ENCODE peak calls at places on chromosomes 2 and 18, in seven cellular contexts. S is stomach, Y is fibroblast of lung, B is thoracic aorta, E is uterus, P is HepG2, H is ascending aorta. T is an unnamed sample.

GRCh38 chr18:61322265-61322873 is 10.9 kb upstream of the CDH20 start:
- DNase-seq in S (peak; percentile 44), Y (peak; percentile 38), B (no peak), E (peak; percentile 43), P (peak; percentile 42), H (no peak), T (no peak)

GRCh38 chr18:73007935-73008308 is 140.1 kb upstream of the NETO1 start:
- DNase-seq in S (no peak), Y (no peak), B (no peak), E (no peak), P (no peak), H (no peak), T (no peak)

GRCh38 chr18:77110936-77111335 is 21.6 kb downstream of the MBP start:
- DNase-seq in S (no peak), Y (no peak), B (no peak), E (peak; percentile 4), P (no peak), H (no peak), T (no peak)

GRCh38 chr2:74577448-74577847 is 22.9 kb downstream of the DOK1 start:
- DNase-seq in S (no peak), Y (no peak), B (no peak), E (no peak), P (no peak), H (no peak), T (no peak)

GRCh38 chr18:58262581-58262980 is 218.6 kb downstream of the NEDD4L start:
- DNase-seq in S (no peak), Y (no peak), B (no peak), E (no peak), P (no peak), H (no peak), T (no peak)

GRCh38 chr2:75602724-75603342 is 42.1 kb upstream of the EVA1A start:
- DNase-seq in S (no peak), Y (peak; percentile 92), B (no peak), E (no peak), P (no peak), H (no peak), T (no peak)

GRCh38 chr2:20781656-20782265 is 41.1 kb downstream of the LDAH start:
- DNase-seq in S (no peak), Y (peak; percentile 3), B (no peak), E (no peak), P (peak; percentile 51), H (no peak), T (no peak)

GRCh38 chr2:127498386-127498785 is 27.9 kb downstream of the IWS1 start:
- DNase-seq in S (no peak), Y (no peak), B (no peak), E (no peak), P (peak; percentile 35), H (no peak), T (no peak)

GRCh38 chr2:200467806-200468686 is 41.8 kb downstream of the KCTD18 start:
- DNase-seq in S (no peak), Y (no peak), B (no peak), E (no peak), P (no peak), H (no peak), T (no peak)

GRCh38 chr18:72325307-72325706 is 218.8 kb downstream of the CBLN2 start:
- DNase-seq in S (no peak), Y (no peak), B (no peak), E (no peak), P (no peak), H (no peak), T (no peak)

GRCh38 chr2:48412409-48413259 is 117.3 kb upstream of the STON1 start:
- DNase-seq in S (no peak), Y (no peak), B (no peak), E (no peak), P (no peak), H (no peak), T (no peak)

GRCh38 chr2:73176205-73176880 is 26.0 kb upstream of the NOTO start:
- DNase-seq in S (peak; percentile 36), Y (no peak), B (no peak), E (peak; percentile 16), P (peak; percentile 47), H (no peak), T (no peak)

GRCh38 chr2:207787800-207788199 is 18.1 kb upstream of the FZD5 start:
- DNase-seq in S (no peak), Y (no peak), B (no peak), E (no peak), P (no peak), H (no peak), T (no peak)

GRCh38 chr18:35026407-35027061 is 14.7 kb upstream of the MAPRE2 start:
- DNase-seq in S (no peak), Y (no peak), B (no peak), E (no peak), P (no peak), H (no peak), T (no peak)

GRCh38 chr2:151379191-151379590 is 21.8 kb downstream of the TNFAIP6 start:
- DNase-seq in S (no peak), Y (peak; percentile 12), B (no peak), E (no peak), P (no peak), H (no peak), T (no peak)

GRCh38 chr2:187586091-187586632 is 31.9 kb upstream of the TFPI start:
- DNase-seq in S (no peak), Y (peak; percentile 50), B (no peak), E (no peak), P (peak; percentile 35), H (no peak), T (no peak)

GRCh38 chr18:58080516-58080915 is 36.5 kb downstream of the NEDD4L start:
- DNase-seq in S (no peak), Y (no peak), B (no peak), E (no peak), P (no peak), H (no peak), T (no peak)

GRCh38 chr18:69469444-69469919 is 68.8 kb downstream of the DOK6 start:
- DNase-seq in S (no peak), Y (no peak), B (no peak), E (no peak), P (no peak), H (no peak), T (no peak)

GRCh38 chr18:41396861-41397260 is 558.2 kb upstream of the PIK3C3 start:
- DNase-seq in S (no peak), Y (no peak), B (no peak), E (no peak), P (no peak), H (no peak), T (no peak)

GRCh38 chr2:16321256-16321655 is 344.4 kb downstream of the CYRIA start:
- DNase-seq in S (no peak), Y (no peak), B (no peak), E (no peak), P (no peak), H (no peak), T (no peak)

GRCh38 chr2:142188562-142188961 is 57.7 kb upstream of the LRP1B start:
- DNase-seq in S (no peak), Y (peak; percentile 24), B (no peak), E (no peak), P (no peak), H (no peak), T (no peak)

GRCh38 chr2:113895301-113895700 is 5.4 kb downstream of the ACTR3 start:
- DNase-seq in S (no peak), Y (peak; percentile 48), B (no peak), E (no peak), P (no peak), H (no peak), T (no peak)
- H3K4me1 ChIP-seq in S (peaks cover 91% of the 10 kb centered on the region), Y (peaks cover 13% of the 10 kb centered on the region), B (peaks cover 78% of the 10 kb centered on the region), E (no peaks in the 10 kb centered on the region), P (peaks cover 84% of the 10 kb centered on the region), H (peaks cover 72% of the 10 kb centered on the region), T (peaks cover 63% of the 10 kb centered on the region)

GRCh38 chr2:234491897-234492296 is 5.0 kb downstream of the ARL4C start:
- DNase-seq in S (no peak), Y (no peak), B (no peak), E (no peak), P (no peak), H (no peak), T (no peak)
- H3K27me3 ChIP-seq in S (no peaks in the 10 kb centered on the region), Y (no peaks in the 10 kb centered on the region), B (no peaks in the 10 kb centered on the region), E (no peaks in the 10 kb centered on the region), P (peaks cover 12% of the 10 kb centered on the region), H (no peaks in the 10 kb centered on the region), T (no peaks in the 10 kb centered on the region)

GRCh38 chr2:212520340-212520739 is 18.3 kb downstream of the ERBB4 start:
- DNase-seq in S (no peak), Y (no peak), B (no peak), E (no peak), P (peak; percentile 21), H (no peak), T (no peak)
- TF ChIP-seq CTCF in S (no peak), Y (peak; percentile 27), B (peak; percentile 17), E (no peak), P (peak; percentile 52), H (no peak), T (no peak)

GRCh38 chr2:163767097-163767496 is 31.3 kb upstream of the FIGN start:
- DNase-seq in S (no peak), Y (no peak), B (no peak), E (no peak), P (no peak), H (no peak), T (no peak)
- H3K4me1 ChIP-seq in S (no peaks in the 10 kb centered on the region), Y (no peaks in the 10 kb centered on the region), B (peaks cover 3% of the 10 kb centered on the region), E (no peaks in the 10 kb centered on the region), P (no peaks in the 10 kb centered on the region), H (peaks cover 4% of the 10 kb centered on the region), T (no peaks in the 10 kb centered on the region)

DNA sequence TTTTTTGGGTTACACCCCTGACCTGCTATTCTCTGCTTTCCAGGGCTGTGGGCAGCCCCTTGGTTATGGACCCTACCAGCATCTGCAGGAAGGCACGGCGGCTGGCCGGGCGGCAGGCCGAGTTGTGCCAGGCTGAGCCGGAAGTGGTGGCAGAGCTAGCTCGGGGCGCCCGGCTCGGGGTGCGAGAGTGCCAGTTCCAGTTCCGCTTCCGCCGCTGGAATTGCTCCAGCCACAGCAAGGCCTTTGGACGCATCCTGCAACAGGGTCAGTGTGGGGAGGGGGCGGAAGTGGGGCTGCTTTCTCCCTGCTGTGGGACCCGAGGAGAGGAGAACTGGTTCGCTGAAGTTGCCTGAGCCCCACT is 9.7 kb upstream of the WNT10A start:
- DNase-seq in S (no peak), Y (no peak), B (no peak), E (no peak), P (no peak), H (no peak), T (no peak)
- H3K27me3 ChIP-seq in S (peaks cover 36% of the 10 kb centered on the region), Y (peaks cover 51% of the 10 kb centered on the region), B (peaks cover 21% of the 10 kb centered on the region), E (no peaks in the 10 kb centered on the region), P (peaks cover 11% of the 10 kb centered on the region), H (peaks cover 7% of the 10 kb centered on the region), T (peaks cover 46% of the 10 kb centered on the region)

DNA sequence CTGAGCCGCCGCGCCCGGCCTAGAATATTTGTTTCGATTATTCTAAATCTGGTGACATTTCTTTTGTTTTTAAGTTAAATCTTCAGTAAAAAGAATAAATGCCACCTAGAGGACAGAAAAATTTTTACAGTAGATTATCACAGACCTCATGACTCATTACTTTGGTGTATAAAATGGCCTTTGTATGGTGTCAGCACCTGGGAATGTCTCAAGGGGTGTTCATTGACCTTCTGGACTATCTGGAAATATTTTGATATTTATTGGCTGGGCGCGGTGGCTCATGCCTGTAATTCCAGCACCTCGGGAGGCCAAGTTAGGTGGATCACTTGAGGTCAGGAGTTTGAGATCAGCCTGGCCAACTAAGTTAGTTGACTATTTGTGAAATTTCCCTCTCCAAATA is 30.3 kb upstream of the SLC30A6 start:
- DNase-seq in S (no peak), Y (peak; percentile 82), B (no peak), E (no peak), P (peak; percentile 68), H (no peak), T (no peak)
- TF ChIP-seq CTCF in S (no peak), Y (no peak), B (no peak), E (no peak), P (peak; percentile 25), H (no peak), T (peak; percentile 20)

GRCh38 chr2:237327191-237327590 is 86.8 kb downstream of the COL6A3 start:
- DNase-seq in S (no peak), Y (no peak), B (no peak), E (no peak), P (no peak), H (no peak), T (no peak)
- H3K4me1 ChIP-seq in S (peaks cover 62% of the 10 kb centered on the region), Y (peaks cover 35% of the 10 kb centered on the region), B (peaks cover 14% of the 10 kb centered on the region), E (peaks cover 5% of the 10 kb centered on the region), P (no peaks in the 10 kb centered on the region), H (peaks cover 25% of the 10 kb centered on the region), T (no peaks in the 10 kb centered on the region)

T was measured in tibial nerve.